ENCODE peak calls at places on chromosomes 5 and 9, in seven cellular contexts. I is HCEC 1CT, U is AG04450, D is upper lobe of right lung, Z is SIG-M5, A is neural progenitor cell, N is C1 segment of cervical spinal cord. H is an unnamed sample.

GRCh38 chr9:38074441-38074943 is 5.5 kb upstream of the SHB start:
- DNase-seq in A (no peak), Z (no peak), I (peak; percentile 75), N (no peak), D (peak; percentile 56), U (peak; percentile 30), H (no peak)

GRCh38 chr5:38926121-38926520 is 80.3 kb downstream of the OSMR start:
- DNase-seq in Z (no peak), I (peak; percentile 70), D (no peak), N (no peak), U (no peak), A (no peak), H (no peak)

GRCh38 chr5:149638546-149639241 is 57.4 kb downstream of the ARHGEF37 start:
- DNase-seq in A (no peak), D (no peak), I (no peak), Z (no peak), U (no peak), N (no peak), H (no peak)

GRCh38 chr5:151923865-151924264 is 786 bp downstream of the GLRA1 start:
- DNase-seq in N (no peak), D (no peak), U (no peak), I (peak; percentile 20), Z (no peak), A (peak; percentile 68), H (peak; percentile 68)

GRCh38 chr5:154118832-154119442 is 71.6 kb upstream of the GALNT10 start:
- DNase-seq in N (no peak), U (no peak), D (no peak), A (no peak), I (peak; percentile 11), Z (no peak), H (no peak)

GRCh38 chr5:179616002-179616594 is 7.4 kb downstream of the HNRNPH1 start:
- DNase-seq in Z (no peak), A (no peak), U (no peak), N (no peak), D (peak; percentile 12), I (no peak), H (no peak)

GRCh38 chr5:81948349-81948748 is 23.5 kb upstream of the ATG10 start:
- DNase-seq in N (no peak), Z (no peak), I (no peak), A (no peak), U (no peak), D (no peak), H (no peak)

GRCh38 chr9:124735121-124735520 is 36.0 kb downstream of the NR6A1 start:
- DNase-seq in I (peak; percentile 50), U (no peak), A (no peak), N (no peak), D (no peak), Z (no peak), H (peak; percentile 74)

GRCh38 chr9:113463418-113464285 is at the start of gene RGS3:
- DNase-seq in I (no peak), U (no peak), N (no peak), Z (no peak), A (peak; percentile 94), D (peak; percentile 89), H (peak; percentile 64)

GRCh38 chr5:171648279-171648774 is 137.3 kb upstream of the SMIM23 start:
- DNase-seq in D (no peak), U (no peak), A (no peak), I (no peak), Z (no peak), N (no peak), H (no peak)

GRCh38 chr5:140043508-140043872 is 391 bp upstream of the NRG2 start:
- DNase-seq in N (no peak), D (peak; percentile 62), A (peak; percentile 77), I (no peak), Z (no peak), U (no peak), H (peak; percentile 72)

GRCh38 chr5:80260461-80260860 is 4.6 kb upstream of the SERINC5 start:
- DNase-seq in I (no peak), D (no peak), N (no peak), A (no peak), U (no peak), Z (no peak), H (no peak)

GRCh38 chr9:136512651-136513066 is 29.8 kb upstream of the SEC16A start:
- DNase-seq in A (no peak), I (no peak), U (no peak), N (no peak), D (no peak), Z (no peak), H (no peak)

GRCh38 chr9:109248133-109248581 is 72.7 kb downstream of the EPB41L4B start:
- DNase-seq in A (no peak), D (no peak), I (no peak), Z (no peak), N (no peak), U (no peak), H (no peak)

GRCh38 chr5:133610489-133611356 is 1.6 kb downstream of the FSTL4 start:
- DNase-seq in D (peak; percentile 86), U (no peak), A (peak; percentile 96), N (peak; percentile 11), Z (no peak), I (no peak), H (peak; percentile 83)

GRCh38 chr5:126351138-126351537 is 72.1 kb upstream of the GRAMD2B start:
- DNase-seq in U (no peak), N (no peak), Z (no peak), A (no peak), D (no peak), I (peak; percentile 79), H (no peak)

GRCh38 chr5:53991942-53992341 is 318.4 kb downstream of the ARL15 start:
- DNase-seq in I (no peak), D (no peak), U (no peak), A (no peak), Z (no peak), N (no peak), H (peak; percentile 39)

GRCh38 chr5:180471866-180472265 is 22.3 kb upstream of the CNOT6 start:
- DNase-seq in A (no peak), D (peak; percentile 36), Z (no peak), N (no peak), U (no peak), I (no peak), H (no peak)

GRCh38 chr5:145915970-145916638 is 20.3 kb upstream of the SH3RF2 start:
- DNase-seq in U (no peak), I (no peak), D (no peak), N (no peak), Z (no peak), A (no peak), H (no peak)

GRCh38 chr9:79858509-79858908 is 286.7 kb downstream of the TLE4 start:
- DNase-seq in Z (no peak), I (peak; percentile 32), A (no peak), N (no peak), U (no peak), D (no peak), H (no peak)

GRCh38 chr5:39543335-39543734 is 118.6 kb upstream of the DAB2 start:
- DNase-seq in Z (no peak), I (peak; percentile 17), N (no peak), D (no peak), U (no peak), A (no peak), H (no peak)

GRCh38 chr5:154202379-154203260 is 12.1 kb downstream of the GALNT10 start:
- DNase-seq in A (no peak), U (no peak), N (no peak), Z (no peak), D (no peak), I (no peak), H (peak; percentile 32)

GRCh38 chr9:16612627-16613026 is 257.8 kb downstream of the BNC2 start:
- DNase-seq in D (no peak), N (no peak), U (no peak), I (peak; percentile 51), Z (no peak), A (no peak), H (no peak)

GRCh38 chr5:172792693-172793570 is 21.9 kb upstream of the DUSP1 start:
- DNase-seq in U (no peak), N (no peak), D (no peak), Z (no peak), I (no peak), A (no peak), H (no peak)

GRCh38 chr9:68560131-68560844 is 19.6 kb upstream of the TMEM252 start:
- DNase-seq in I (no peak), D (peak; percentile 76), N (no peak), U (peak; percentile 39), Z (peak; percentile 50), A (peak; percentile 53), H (peak; percentile 88)

GRCh38 chr9:133935328-133936040 is 56.6 kb downstream of the VAV2 start:
- DNase-seq in U (peak; percentile 32), D (no peak), Z (no peak), I (no peak), N (no peak), A (no peak), H (no peak)

GRCh38 chr9:21413089-21414023 is 4.4 kb downstream of the IFNA8 start:
- DNase-seq in I (no peak), Z (no peak), U (no peak), A (peak; percentile 13), N (no peak), D (no peak), H (peak; percentile 21)

H was measured in mesendoderm.